ENCODE peak calls at places on chromosomes 6 and 20, in ten cellular contexts. Y is A549, I is stomach, D is transverse colon, W is SK-N-SH, S is ovary, K is esophagus muscularis mucosa, Z is H1, T is GM12878, G is sigmoid colon. Q is an unnamed sample.

GRCh38 chr6:167685654-167686053 is 141.1 kb upstream of the AFDN start:
- DNase-seq in Y (no peak), I (no peak), D (no peak), W (no peak), S (no peak), K (no peak), Z (no peak), T (no peak), G (no peak), Q (no peak)

GRCh38 chr6:123127807-123128206 is 131.8 kb downstream of the CLVS2 start:
- DNase-seq in Y (peak), I (no peak), D (no peak), W (no peak), S (no peak), K (no peak), Z (no peak), T (no peak), G (no peak), Q (no peak)

GRCh38 chr20:8018928-8019177 is 708 bp downstream of the TMX4 start:
- DNase-seq in Y (no peak), I (no peak), D (no peak), W (no peak), S (no peak), K (no peak), Z (no peak), T (peak), G (no peak), Q (no peak)

GRCh38 chr6:38262609-38263008 is 377.1 kb downstream of the BTBD9 start:
- DNase-seq in Y (no peak), I (no peak), D (no peak), W (no peak), S (no peak), K (no peak), Z (no peak), T (no peak), G (no peak), Q (no peak)

GRCh38 chr6:115016593-115016992 is 673.8 kb upstream of the HS3ST5 start:
- DNase-seq in Y (no peak), I (no peak), D (no peak), W (no peak), S (no peak), K (no peak), Z (no peak), T (no peak), G (no peak), Q (no peak)

GRCh38 chr20:38434770-38435554 is at the start of gene SNHG17:
- DNase-seq in Y (peak), I (peak), D (peak), W (peak), S (peak), K (peak), Z (peak), T (peak), G (peak), Q (peak)

GRCh38 chr20:38501858-38502431 is 29.3 kb downstream of the RALGAPB start:
- DNase-seq in Y (no peak), I (no peak), D (no peak), W (no peak), S (no peak), K (no peak), Z (no peak), T (no peak), G (no peak), Q (no peak)

GRCh38 chr6:167800549-167800948 is 26.2 kb upstream of the AFDN start:
- DNase-seq in Y (no peak), I (no peak), D (no peak), W (no peak), S (no peak), K (peak), Z (peak), T (no peak), G (no peak), Q (no peak)

GRCh38 chr20:38435555-38435939 is 419 bp upstream of the SNHG17 start:
- DNase-seq in Y (no peak), I (no peak), D (no peak), W (no peak), S (no peak), K (no peak), Z (no peak), T (no peak), G (no peak), Q (no peak)

GRCh38 chr6:71012871-71013456 is 56.1 kb upstream of the B3GAT2 start:
- DNase-seq in Y (peak), I (no peak), D (no peak), W (peak), S (no peak), K (no peak), Z (no peak), T (peak), G (no peak), Q (no peak)

GRCh38 chr20:52577696-52578095 is 386.1 kb upstream of the ZFP64 start:
- DNase-seq in Y (no peak), I (no peak), D (no peak), W (no peak), S (no peak), K (no peak), Z (no peak), T (no peak), G (no peak), Q (no peak)

GRCh38 chr6:21992178-21992967 is 304.5 kb downstream of the PRL start:
- DNase-seq in Y (no peak), I (no peak), D (no peak), W (no peak), S (no peak), K (no peak), Z (no peak), T (no peak), G (no peak), Q (no peak)

GRCh38 chr20:45064812-45065211 is 36.1 kb downstream of the KCNS1 start:
- DNase-seq in Y (no peak), I (no peak), D (no peak), W (no peak), S (no peak), K (no peak), Z (no peak), T (no peak), G (no peak), Q (no peak)

GRCh38 chr20:45060341-45060740 is 40.6 kb downstream of the KCNS1 start:
- DNase-seq in Y (no peak), I (no peak), D (no peak), W (no peak), S (no peak), K (no peak), Z (no peak), T (no peak), G (no peak), Q (no peak)

GRCh38 chr20:45058168-45058850 is 42.6 kb downstream of the KCNS1 start:
- DNase-seq in Y (no peak), I (no peak), D (no peak), W (no peak), S (no peak), K (no peak), Z (no peak), T (no peak), G (no peak), Q (no peak)

GRCh38 chr20:45059022-45059728 is 41.8 kb downstream of the KCNS1 start:
- DNase-seq in Y (no peak), I (no peak), D (no peak), W (no peak), S (no peak), K (no peak), Z (no peak), T (no peak), G (no peak), Q (no peak)

DNA sequence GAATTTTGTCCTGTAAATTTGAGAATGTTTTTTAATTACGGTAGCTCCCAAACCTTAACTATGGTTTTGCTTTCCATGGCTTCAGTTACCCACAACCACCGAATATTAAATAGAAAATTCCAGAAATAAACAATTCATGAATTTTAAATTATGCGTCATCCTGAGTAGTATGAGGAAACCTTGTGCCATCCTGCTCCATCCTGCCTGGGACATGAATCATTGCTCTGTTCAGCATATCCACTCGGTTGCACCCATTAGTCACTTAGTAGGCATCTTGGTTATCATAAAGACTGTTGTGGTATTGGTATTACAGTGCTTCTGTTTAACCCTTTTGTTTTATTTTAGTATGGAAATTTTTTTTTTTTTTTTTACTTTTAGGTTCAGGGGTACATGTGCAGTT is 39.7 kb downstream of the KCNS1 start:
- DNase-seq in Y (peak), I (no peak), D (no peak), W (no peak), S (no peak), K (no peak), Z (no peak), T (no peak), G (no peak), Q (no peak)
- TF ChIP-seq EP300 in Y (no peak), I (no peak), D (no peak), W (no peak), S (no peak), K (no peak), Z (no peak), T (no peak), G (no peak), Q (no peak)

GRCh38 chr6:163902993-163903392 is 488.5 kb downstream of the QKI start:
- DNase-seq in Y (no peak), I (no peak), D (no peak), W (no peak), S (no peak), K (no peak), Z (no peak), T (no peak), G (no peak), Q (no peak)
- TF ChIP-seq CTCF in Y (no peak), I (no peak), D (no peak), W (no peak), S (no peak), K (no peak), Z (no peak), T (no peak), G (no peak), Q (no peak)

GRCh38 chr6:159169193-159169555 is at the start of gene FNDC1:
- DNase-seq in Y (peak), I (no peak), D (peak), W (peak), S (no peak), K (no peak), Z (peak), T (no peak), G (no peak), Q (no peak)
- TF ChIP-seq EP300 in Y (no peak), I (no peak), D (no peak), W (no peak), S (no peak), K (no peak), Z (no peak), T (no peak), G (no peak), Q (no peak)

GRCh38 chr6:52697903-52698302 is 27.0 kb downstream of the TMEM14A start:
- DNase-seq in Y (peak), I (no peak), D (no peak), W (peak), S (no peak), K (no peak), Z (no peak), T (no peak), G (no peak), Q (no peak)
- TF ChIP-seq CTCF in Y (no peak), I (no peak), D (no peak), W (no peak), S (no peak), K (no peak), Z (no peak), T (no peak), G (no peak), Q (no peak)

GRCh38 chr6:75880305-75880704 is 131.3 kb downstream of the MYO6 start:
- DNase-seq in Y (no peak), I (no peak), D (no peak), W (no peak), S (no peak), K (no peak), Z (no peak), T (no peak), G (no peak), Q (no peak)
- TF ChIP-seq EP300 in Y (no peak), I (no peak), D (no peak), W (no peak), S (no peak), K (no peak), Z (no peak), T (no peak), G (no peak), Q (no peak)

DNA sequence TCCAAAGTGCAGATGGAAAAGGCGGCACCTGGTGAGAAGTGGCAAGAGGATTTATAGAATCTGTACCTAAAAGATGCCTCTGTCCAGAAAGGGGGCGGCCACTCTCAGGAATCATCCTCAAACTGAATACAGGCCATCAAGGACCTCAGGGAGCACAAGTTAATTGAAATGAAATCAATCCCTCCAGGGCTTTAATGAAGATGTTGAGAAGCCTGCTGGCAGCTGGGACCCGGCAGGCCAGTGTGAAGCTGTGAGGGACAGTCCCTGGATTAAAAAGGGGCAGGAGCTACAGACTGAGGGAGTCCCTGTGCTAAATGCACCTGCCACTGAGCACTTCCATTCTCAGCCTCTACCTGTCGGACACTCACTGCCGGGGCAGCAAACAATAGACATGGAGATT is 107.7 kb upstream of the GGTLC1 start:
- DNase-seq in Y (no peak), I (no peak), D (no peak), W (no peak), S (no peak), K (no peak), Z (no peak), T (no peak), G (no peak), Q (no peak)
- TF ChIP-seq CTCF in Y (no peak), I (no peak), D (no peak), W (no peak), S (no peak), K (no peak), Z (no peak), T (no peak), G (no peak), Q (no peak)

DNA sequence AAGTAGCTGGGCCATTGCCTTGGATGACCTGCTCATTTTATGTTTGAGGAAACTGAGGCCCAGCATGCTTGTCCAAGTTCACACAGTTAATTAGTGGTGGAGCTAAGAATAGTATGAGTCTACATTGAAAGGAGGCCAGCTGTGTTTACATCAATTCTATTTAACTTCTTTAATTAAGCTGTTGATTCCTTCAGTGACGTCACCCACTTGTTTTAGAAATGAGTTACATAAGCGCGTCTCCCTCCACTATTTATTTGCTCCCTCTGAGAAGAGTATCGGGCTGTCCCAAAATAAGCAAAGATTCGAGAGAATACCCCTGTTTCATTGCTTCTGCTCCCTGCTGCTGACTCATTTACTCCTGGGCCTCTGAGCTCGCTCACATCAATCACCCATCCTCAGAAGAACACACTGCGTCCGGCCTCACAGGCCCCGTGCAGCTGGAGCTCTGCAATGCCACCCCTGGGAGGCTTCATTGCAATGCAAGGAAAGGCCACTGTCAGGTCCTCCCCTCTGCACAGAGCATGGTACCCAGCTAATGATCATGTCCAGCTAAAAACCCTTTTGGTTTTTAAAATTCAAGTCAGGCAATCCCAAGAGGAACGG is 74.8 kb upstream of the BMP2 start:
- DNase-seq in Y (no peak), I (no peak), D (peak), W (no peak), S (no peak), K (peak), Z (no peak), T (no peak), G (no peak), Q (peak)
- TF ChIP-seq EP300 in Y (no peak), I (no peak), D (no peak), W (no peak), S (no peak), K (no peak), Z (no peak), T (no peak), G (no peak), Q (no peak)

GRCh38 chr6:12709556-12709955 is 7.0 kb upstream of the PHACTR1 start:
- DNase-seq in Y (no peak), I (no peak), D (no peak), W (no peak), S (no peak), K (no peak), Z (no peak), T (no peak), G (no peak), Q (no peak)
- TF ChIP-seq CTCF in Y (no peak), I (no peak), D (no peak), W (no peak), S (no peak), K (no peak), Z (no peak), T (no peak), G (no peak), Q (no peak)

GRCh38 chr6:98928688-98929087 is 19.1 kb downstream of the FBXL4 start:
- DNase-seq in Y (no peak), I (no peak), D (no peak), W (no peak), S (no peak), K (no peak), Z (no peak), T (no peak), G (no peak), Q (no peak)

GRCh38 chr6:98927534-98927933 is 20.2 kb downstream of the FBXL4 start:
- DNase-seq in Y (no peak), I (peak), D (no peak), W (peak), S (no peak), K (no peak), Z (no peak), T (no peak), G (no peak), Q (no peak)

GRCh38 chr6:98929498-98930060 is 18.2 kb downstream of the FBXL4 start:
- DNase-seq in Y (no peak), I (no peak), D (no peak), W (no peak), S (no peak), K (no peak), Z (no peak), T (no peak), G (no peak), Q (no peak)

GRCh38 chr6:98932424-98932823 is 15.3 kb downstream of the FBXL4 start:
- DNase-seq in Y (no peak), I (no peak), D (no peak), W (no peak), S (no peak), K (no peak), Z (no peak), T (no peak), G (no peak), Q (no peak)

GRCh38 chr6:98931710-98932109 is 16.0 kb downstream of the FBXL4 start:
- DNase-seq in Y (no peak), I (no peak), D (no peak), W (no peak), S (no peak), K (no peak), Z (no peak), T (no peak), G (no peak), Q (no peak)
- TF ChIP-seq EP300 in Y (no peak), I (no peak), D (no peak), W (no peak), S (no peak), K (no peak), Z (no peak), T (no peak), G (no peak), Q (no peak)